ENCODE peak calls at places on chromosomes 5 and 9, in six cellular contexts. F is tibial nerve, N is SJSA1, X is hepatocyte, W is aorta, Y is pancreas. L is an unnamed sample.

GRCh38 chr5:67015577-67016290 is 180.9 kb downstream of the CD180 start:
- DNase-seq in F (no peak), N (no peak), X (peak; percentile 19), W (no peak), Y (no peak), L (no peak)

GRCh38 chr5:148290271-148291195 is 21.7 kb upstream of the SPINK7 start:
- DNase-seq in F (no peak), N (no peak), X (peak; percentile 52), W (no peak), Y (no peak), L (peak; percentile 12)

GRCh38 chr5:120806132-120806531 is 342.0 kb downstream of the PRR16 start:
- DNase-seq in F (no peak), N (no peak), X (no peak), W (no peak), Y (no peak), L (no peak)

GRCh38 chr9:130041648-130042405 is 1.2 kb downstream of the FNBP1 start:
- DNase-seq in F (peak; percentile 19), N (no peak), X (peak; percentile 29), W (peak; percentile 59), Y (no peak), L (no peak)

GRCh38 chr9:82117025-82117424 is 128.5 kb downstream of the SPATA31D1 start:
- DNase-seq in F (peak; percentile 48), N (no peak), X (no peak), W (no peak), Y (no peak), L (no peak)

GRCh38 chr5:170522211-170523128 is 18.6 kb downstream of the KCNIP1 start:
- DNase-seq in F (no peak), N (peak; percentile 84), X (no peak), W (no peak), Y (peak; percentile 67), L (no peak)

GRCh38 chr9:109381011-109381729 is 60.3 kb upstream of the EPB41L4B start:
- DNase-seq in F (no peak), N (no peak), X (no peak), W (no peak), Y (no peak), L (no peak)

GRCh38 chr5:100903036-100903887 is at the start of gene ST8SIA4:
- DNase-seq in F (peak; percentile 70), N (no peak), X (peak; percentile 83), W (peak; percentile 93), Y (peak; percentile 6), L (peak; percentile 94)

GRCh38 chr9:37395663-37396062 is 26.8 kb upstream of the GRHPR start:
- DNase-seq in F (no peak), N (no peak), X (no peak), W (no peak), Y (no peak), L (no peak)

GRCh38 chr9:70119786-70120185 is 76.1 kb downstream of the MAMDC2 start:
- DNase-seq in F (no peak), N (no peak), X (no peak), W (no peak), Y (no peak), L (no peak)

GRCh38 chr5:45609661-45610060 is 86.5 kb downstream of the HCN1 start:
- DNase-seq in F (no peak), N (no peak), X (no peak), W (no peak), Y (no peak), L (no peak)

GRCh38 chr5:150645070-150645700 is 4.7 kb downstream of the SYNPO start:
- DNase-seq in F (peak; percentile 68), N (peak; percentile 90), X (no peak), W (peak; percentile 84), Y (no peak), L (no peak)

GRCh38 chr5:67030289-67031069 is 166.1 kb downstream of the CD180 start:
- DNase-seq in F (no peak), N (no peak), X (no peak), W (no peak), Y (no peak), L (no peak)

GRCh38 chr5:127564002-127564769 is 46.7 kb downstream of the PRRC1 start:
- DNase-seq in F (peak; percentile 73), N (peak; percentile 59), X (peak; percentile 77), W (no peak), Y (peak; percentile 21), L (peak; percentile 70)

GRCh38 chr5:31161772-31162171 is 31.7 kb upstream of the CDH6 start:
- DNase-seq in F (no peak), N (no peak), X (peak; percentile 53), W (no peak), Y (no peak), L (no peak)

GRCh38 chr9:87502446-87503232 is 5.0 kb downstream of the DAPK1 start:
- DNase-seq in F (no peak), N (no peak), X (no peak), W (no peak), Y (peak; percentile 78), L (no peak)

GRCh38 chr5:67201897-67202549 is 5.4 kb upstream of the CD180 start:
- DNase-seq in F (no peak), N (no peak), X (no peak), W (no peak), Y (no peak), L (no peak)

GRCh38 chr5:175285263-175285662 is 158.7 kb downstream of the DRD1 start:
- DNase-seq in F (no peak), N (no peak), X (no peak), W (no peak), Y (no peak), L (no peak)

GRCh38 chr5:80588858-80589540 is 18.9 kb upstream of the ANKRD34B start:
- DNase-seq in F (no peak), N (no peak), X (no peak), W (no peak), Y (no peak), L (no peak)

GRCh38 chr5:8340739-8341344 is 471.9 kb downstream of the MTRR start:
- DNase-seq in F (no peak), N (no peak), X (peak; percentile 21), W (no peak), Y (no peak), L (peak; percentile 3)

GRCh38 chr5:109740329-109740728 is 50.6 kb downstream of the MAN2A1 start:
- DNase-seq in F (no peak), N (no peak), X (no peak), W (no peak), Y (no peak), L (no peak)

GRCh38 chr9:106420511-106420944 is 442.4 kb upstream of the ZNF462 start:
- DNase-seq in F (no peak), N (peak; percentile 55), X (peak; percentile 34), W (no peak), Y (no peak), L (no peak)

GRCh38 chr9:72674961-72675360 is 153.6 kb downstream of the TMC1 start:
- DNase-seq in F (no peak), N (no peak), X (no peak), W (no peak), Y (no peak), L (no peak)

GRCh38 chr5:82405166-82405565 is 127.0 kb upstream of the RPS23 start:
- DNase-seq in F (no peak), N (no peak), X (no peak), W (no peak), Y (no peak), L (no peak)

GRCh38 chr5:177093803-177094202 is 7.1 kb downstream of the FGFR4 start:
- DNase-seq in F (no peak), N (no peak), X (no peak), W (no peak), Y (no peak), L (no peak)

GRCh38 chr9:34417734-34418133 is 40.6 kb downstream of the FAM219A start:
- DNase-seq in F (no peak), N (no peak), X (no peak), W (no peak), Y (no peak), L (no peak)

GRCh38 chr5:3596261-3596825 is 711 bp downstream of the IRX1 start:
- DNase-seq in F (no peak), N (no peak), X (peak; percentile 22), W (no peak), Y (no peak), L (no peak)

GRCh38 chr5:96901841-96902240 is 25.5 kb downstream of the ERAP2 start:
- DNase-seq in F (no peak), N (no peak), X (no peak), W (no peak), Y (no peak), L (no peak)

GRCh38 chr9:81653240-81653639 is 36.1 kb downstream of the TLE1 start:
- DNase-seq in F (no peak), N (no peak), X (no peak), W (no peak), Y (no peak), L (no peak)

GRCh38 chr5:130868186-130868821 is 296.8 kb downstream of the HINT1 start:
- DNase-seq in F (no peak), N (no peak), X (no peak), W (no peak), Y (no peak), L (no peak)

GRCh38 chr9:92506184-92506857 is 24.0 kb upstream of the ASPN start:
- DNase-seq in F (peak; percentile 49), N (peak; percentile 84), X (peak; percentile 38), W (peak; percentile 74), Y (no peak), L (no peak)

GRCh38 chr9:22975921-22976320 is 529.3 kb downstream of the DMRTA1 start:
- DNase-seq in F (no peak), N (no peak), X (no peak), W (no peak), Y (no peak), L (no peak)

GRCh38 chr5:173328896-173329369 is 719 bp upstream of the STC2 start:
- DNase-seq in F (no peak), N (peak; percentile 78), X (peak; percentile 81), W (no peak), Y (peak; percentile 54), L (no peak)

GRCh38 chr5:98307811-98308210 is 465.7 kb upstream of the RGMB start:
- DNase-seq in F (no peak), N (peak; percentile 75), X (no peak), W (no peak), Y (no peak), L (no peak)
- H3K27ac ChIP-seq in F (no peak overlapping the region), N (peak overlapping the region; percentile 98), X (no peak overlapping the region), W (no peak overlapping the region), Y (no peak overlapping the region), L (no peak overlapping the region)

GRCh38 chr9:123864291-123864690 is 65.6 kb downstream of the DENND1A start:
- DNase-seq in F (no peak), N (no peak), X (no peak), W (no peak), Y (no peak), L (no peak)
- H3K27ac ChIP-seq in F (no peak overlapping the region), N (no peak overlapping the region), X (no peak overlapping the region), W (no peak overlapping the region), Y (no peak overlapping the region), L (no peak overlapping the region)

DNA sequence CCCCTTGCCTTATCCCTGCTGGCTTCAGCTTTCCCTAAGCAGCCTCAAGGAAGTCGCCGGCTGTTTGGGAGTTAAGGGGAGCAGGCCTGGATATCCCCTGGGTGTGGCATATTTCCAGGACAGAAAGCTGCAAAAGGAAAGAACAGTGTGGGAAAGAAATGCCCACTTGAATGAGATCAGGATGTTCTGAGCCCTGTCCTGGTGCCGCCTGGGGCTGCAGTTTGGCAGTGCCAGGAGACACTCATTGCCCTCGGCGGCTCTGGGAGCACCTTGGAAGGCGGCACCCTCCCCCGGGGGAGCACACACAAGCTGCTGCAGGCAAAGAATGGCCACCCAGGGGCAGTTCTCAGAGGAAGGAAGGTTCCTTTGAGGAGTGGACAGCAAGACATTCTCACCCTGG is 305.3 kb downstream of the NTRK2 start:
- DNase-seq in F (no peak), N (no peak), X (no peak), W (no peak), Y (no peak), L (no peak)
- H3K27ac ChIP-seq in F (peak overlapping the region; percentile 73), N (no peak overlapping the region), X (no peak overlapping the region), W (no peak overlapping the region), Y (no peak overlapping the region), L (no peak overlapping the region)

GRCh38 chr9:116465591-116466288 is 221.4 kb upstream of the TRIM32 start:
- DNase-seq in F (no peak), N (no peak), X (no peak), W (no peak), Y (no peak), L (no peak)
- H3K27ac ChIP-seq in F (no peak overlapping the region), N (no peak overlapping the region), X (no peak overlapping the region), W (no peak overlapping the region), Y (peak overlapping the region; percentile 63), L (no peak overlapping the region)